ENCODE peak calls at places on chromosomes 16 and 17, in ten cellular contexts. M is foreskin keratinocyte; R is B cell; T is activated CD8-positive, alpha-beta memory T cell treated with anti-CD3 and anti-CD28 coated beads for 48 hours; A is cardiac fibroblast; X is coronary artery; H is GM10248; D is GM20000; F is AG04449; B is naive thymus-derived CD4-positive, alpha-beta T cell. Q is an unnamed sample.

GRCh38 chr17:83068641-83069570 is 10.5 kb upstream of the METRNL start:
- DNase-seq in M (no peak), R (no peak), T (no peak), A (no peak), X (no peak), H (no peak), D (no peak), F (no peak), B (no peak), Q (no peak)

GRCh38 chr16:6836771-6837170 is 495.9 kb upstream of the RBFOX1 start:
- DNase-seq in M (no peak), R (no peak), T (no peak), A (no peak), X (no peak), H (no peak), D (no peak), F (no peak), B (no peak), Q (no peak)

GRCh38 chr16:71792176-71792575 is 16.5 kb downstream of the AP1G1 start:
- DNase-seq in M (no peak), R (no peak), T (no peak), A (no peak), X (no peak), H (no peak), D (no peak), F (no peak), B (no peak), Q (no peak)

GRCh38 chr17:32609085-32609484 is 122.3 kb downstream of the CDK5R1 start:
- DNase-seq in M (peak; percentile 31), R (peak; percentile 84), T (peak; percentile 7), A (peak; percentile 22), X (no peak), H (peak; percentile 67), D (peak; percentile 60), F (no peak), B (peak; percentile 72), Q (peak; percentile 57)

GRCh38 chr16:10988164-10988803 is 43.9 kb downstream of the CLEC16A start:
- DNase-seq in M (no peak), R (peak; percentile 20), T (peak; percentile 26), A (no peak), X (no peak), H (peak; percentile 49), D (peak; percentile 50), F (no peak), B (no peak), Q (no peak)

GRCh38 chr17:32876414-32877163 is at the start of gene MYO1D:
- DNase-seq in M (peak; percentile 79), R (peak; percentile 79), T (peak; percentile 32), A (no peak), X (peak; percentile 79), H (peak; percentile 70), D (peak; percentile 82), F (no peak), B (peak; percentile 47), Q (peak; percentile 62)

GRCh38 chr17:17846003-17846402 is 9.2 kb upstream of the SREBF1 start:
- DNase-seq in M (no peak), R (no peak), T (no peak), A (no peak), X (no peak), H (no peak), D (no peak), F (no peak), B (no peak), Q (no peak)

GRCh38 chr16:4309102-4309832 is 6.6 kb upstream of the GLIS2 start:
- DNase-seq in M (no peak), R (no peak), T (no peak), A (no peak), X (no peak), H (no peak), D (no peak), F (no peak), B (no peak), Q (no peak)

Q was measured in GM19239.